ENCODE peak calls at places on chromosome 1, in five cellular contexts. One of them, this sample, is unnamed.

GRCh38 chr1:152107289-152107983 is 7.8 kb downstream of the TCHH start:
- DNase-seq in Peyer's patch: no peak
- DNase-seq in tibial artery: no peak
- DNase-seq in upper lobe of right lung: peak; percentile 58
- DNase-seq in dorsolateral prefrontal cortex: no peak
- DNase-seq in this sample: no peak

GRCh38 chr1:226404904-226405222 is 3.0 kb downstream of the PARP1 start:
- DNase-seq in upper lobe of right lung: no peak
- DNase-seq in Peyer's patch: no peak
- DNase-seq in tibial artery: no peak
- DNase-seq in dorsolateral prefrontal cortex: no peak
- DNase-seq in this sample: peak; percentile 64

GRCh38 chr1:206503591-206504362 is 3.6 kb upstream of the RASSF5 start:
- DNase-seq in tibial artery: peak; percentile 76
- DNase-seq in Peyer's patch: no peak
- DNase-seq in dorsolateral prefrontal cortex: no peak
- DNase-seq in upper lobe of right lung: no peak
- DNase-seq in this sample: peak; percentile 31

GRCh38 chr1:199084293-199084692 is 445.5 kb downstream of the PTPRC start:
- DNase-seq in upper lobe of right lung: no peak
- DNase-seq in Peyer's patch: no peak
- DNase-seq in dorsolateral prefrontal cortex: no peak
- DNase-seq in tibial artery: no peak
- DNase-seq in this sample: no peak

GRCh38 chr1:88646852-88647645 is 37.0 kb upstream of the PKN2 start:
- DNase-seq in dorsolateral prefrontal cortex: no peak
- DNase-seq in upper lobe of right lung: no peak
- DNase-seq in Peyer's patch: peak; percentile 67
- DNase-seq in tibial artery: no peak
- DNase-seq in this sample: no peak

GRCh38 chr1:226662704-226663326 is 76.3 kb downstream of the ITPKB start:
- DNase-seq in dorsolateral prefrontal cortex: no peak
- DNase-seq in Peyer's patch: peak; percentile 94
- DNase-seq in upper lobe of right lung: no peak
- DNase-seq in tibial artery: peak; percentile 95
- DNase-seq in this sample: peak; percentile 91

GRCh38 chr1:160400646-160401486 is 502 bp downstream of the VANGL2 start:
- DNase-seq in dorsolateral prefrontal cortex: no peak
- DNase-seq in Peyer's patch: no peak
- DNase-seq in upper lobe of right lung: no peak
- DNase-seq in tibial artery: no peak
- DNase-seq in this sample: no peak

GRCh38 chr1:228000416-228000815 is 6.4 kb upstream of the WNT3A start:
- DNase-seq in Peyer's patch: no peak
- DNase-seq in upper lobe of right lung: no peak
- DNase-seq in tibial artery: no peak
- DNase-seq in dorsolateral prefrontal cortex: peak; percentile 8
- DNase-seq in this sample: peak; percentile 24

GRCh38 chr1:203440780-203441179 is 34.8 kb upstream of the PRELP start:
- DNase-seq in Peyer's patch: peak; percentile 90
- DNase-seq in upper lobe of right lung: peak; percentile 74
- DNase-seq in dorsolateral prefrontal cortex: peak; percentile 80
- DNase-seq in tibial artery: peak; percentile 91
- DNase-seq in this sample: no peak

GRCh38 chr1:156692409-156692957 is 12.9 kb downstream of the CRABP2 start:
- DNase-seq in dorsolateral prefrontal cortex: no peak
- DNase-seq in Peyer's patch: no peak
- DNase-seq in tibial artery: no peak
- DNase-seq in upper lobe of right lung: no peak
- DNase-seq in this sample: no peak

GRCh38 chr1:201740086-201740541 is 88.8 kb upstream of the IPO9 start:
- DNase-seq in tibial artery: no peak
- DNase-seq in Peyer's patch: no peak
- DNase-seq in upper lobe of right lung: no peak
- DNase-seq in dorsolateral prefrontal cortex: no peak
- DNase-seq in this sample: no peak

GRCh38 chr1:67140460-67140859 is 5.7 kb upstream of the C1orf141 start:
- DNase-seq in Peyer's patch: no peak
- DNase-seq in upper lobe of right lung: no peak
- DNase-seq in dorsolateral prefrontal cortex: no peak
- DNase-seq in tibial artery: no peak
- DNase-seq in this sample: no peak

GRCh38 chr1:3257788-3258187 is 188.8 kb downstream of the PRDM16 start:
- DNase-seq in dorsolateral prefrontal cortex: no peak
- DNase-seq in Peyer's patch: no peak
- DNase-seq in upper lobe of right lung: no peak
- DNase-seq in tibial artery: no peak
- DNase-seq in this sample: no peak

GRCh38 chr1:225754940-225755635 is 22.5 kb upstream of the SRP9 start:
- DNase-seq in upper lobe of right lung: no peak
- DNase-seq in dorsolateral prefrontal cortex: no peak
- DNase-seq in tibial artery: no peak
- DNase-seq in Peyer's patch: peak; percentile 79
- DNase-seq in this sample: peak; percentile 74

GRCh38 chr1:20080441-20081330 is 10.7 kb downstream of the PLA2G5 start:
- DNase-seq in upper lobe of right lung: no peak
- DNase-seq in dorsolateral prefrontal cortex: no peak
- DNase-seq in tibial artery: no peak
- DNase-seq in Peyer's patch: peak; percentile 67
- DNase-seq in this sample: peak; percentile 82

GRCh38 chr1:2135425-2135824 is 59.1 kb downstream of the FAAP20 start:
- DNase-seq in dorsolateral prefrontal cortex: no peak
- DNase-seq in tibial artery: peak; percentile 70
- DNase-seq in upper lobe of right lung: peak; percentile 91
- DNase-seq in Peyer's patch: peak; percentile 68
- DNase-seq in this sample: peak; percentile 80

GRCh38 chr1:242017580-242018233 is 18.8 kb upstream of the MAP1LC3C start:
- DNase-seq in upper lobe of right lung: no peak
- DNase-seq in Peyer's patch: peak; percentile 64
- DNase-seq in tibial artery: peak; percentile 38
- DNase-seq in dorsolateral prefrontal cortex: peak; percentile 77
- DNase-seq in this sample: peak; percentile 69

GRCh38 chr1:156214024-156214748 is 1.4 kb downstream of the PMF1 start:
- DNase-seq in upper lobe of right lung: no peak
- DNase-seq in Peyer's patch: no peak
- DNase-seq in dorsolateral prefrontal cortex: no peak
- DNase-seq in tibial artery: no peak
- DNase-seq in this sample: no peak

GRCh38 chr1:41890841-41891311 is 27.8 kb downstream of the HIVEP3 start:
- DNase-seq in Peyer's patch: no peak
- DNase-seq in dorsolateral prefrontal cortex: no peak
- DNase-seq in tibial artery: no peak
- DNase-seq in upper lobe of right lung: no peak
- DNase-seq in this sample: no peak

GRCh38 chr1:16163882-16164820 is 8.3 kb upstream of the EPHA2 start:
- DNase-seq in Peyer's patch: no peak
- DNase-seq in tibial artery: no peak
- DNase-seq in upper lobe of right lung: no peak
- DNase-seq in dorsolateral prefrontal cortex: no peak
- DNase-seq in this sample: no peak

GRCh38 chr1:89051944-89052312 is 13.1 kb downstream of the GBP1 start:
- DNase-seq in dorsolateral prefrontal cortex: no peak
- DNase-seq in tibial artery: no peak
- DNase-seq in Peyer's patch: no peak
- DNase-seq in upper lobe of right lung: no peak
- DNase-seq in this sample: no peak

GRCh38 chr1:234827656-234828055 is 217.7 kb upstream of the IRF2BP2 start:
- DNase-seq in upper lobe of right lung: no peak
- DNase-seq in Peyer's patch: no peak
- DNase-seq in tibial artery: no peak
- DNase-seq in dorsolateral prefrontal cortex: no peak
- DNase-seq in this sample: no peak

GRCh38 chr1:10078494-10078893 is 45.7 kb downstream of the UBE4B start:
- DNase-seq in Peyer's patch: no peak
- DNase-seq in dorsolateral prefrontal cortex: no peak
- DNase-seq in tibial artery: no peak
- DNase-seq in upper lobe of right lung: no peak
- DNase-seq in this sample: no peak

GRCh38 chr1:108955881-108956280 is 7.4 kb downstream of the CLCC1 start:
- DNase-seq in Peyer's patch: no peak
- DNase-seq in tibial artery: no peak
- DNase-seq in upper lobe of right lung: no peak
- DNase-seq in dorsolateral prefrontal cortex: no peak
- DNase-seq in this sample: no peak

GRCh38 chr1:222464841-222465210 is 83.1 kb downstream of the HHIPL2 start:
- DNase-seq in dorsolateral prefrontal cortex: peak; percentile 60
- DNase-seq in Peyer's patch: peak; percentile 77
- DNase-seq in tibial artery: peak; percentile 58
- DNase-seq in upper lobe of right lung: peak; percentile 76
- DNase-seq in this sample: peak; percentile 84

GRCh38 chr1:211625040-211625439 is 46.1 kb upstream of the SLC30A1 start:
- DNase-seq in upper lobe of right lung: peak; percentile 54
- DNase-seq in dorsolateral prefrontal cortex: no peak
- DNase-seq in tibial artery: peak; percentile 61
- DNase-seq in Peyer's patch: peak; percentile 75
- DNase-seq in this sample: no peak

GRCh38 chr1:21069549-21069948 is 107.1 kb downstream of the EIF4G3 start:
- DNase-seq in dorsolateral prefrontal cortex: no peak
- DNase-seq in tibial artery: no peak
- DNase-seq in Peyer's patch: no peak
- DNase-seq in upper lobe of right lung: no peak
- DNase-seq in this sample: no peak

GRCh38 chr1:150149490-150150453 is at the start of gene PLEKHO1:
- DNase-seq in Peyer's patch: peak; percentile 96
- DNase-seq in tibial artery: peak; percentile 90
- DNase-seq in dorsolateral prefrontal cortex: peak; percentile 67
- DNase-seq in upper lobe of right lung: peak; percentile 90
- DNase-seq in this sample: peak; percentile 97

GRCh38 chr1:7301346-7301993 is 469.6 kb upstream of the VAMP3 start:
- DNase-seq in upper lobe of right lung: no peak
- DNase-seq in dorsolateral prefrontal cortex: no peak
- DNase-seq in tibial artery: no peak
- DNase-seq in Peyer's patch: no peak
- DNase-seq in this sample: no peak

DNA sequence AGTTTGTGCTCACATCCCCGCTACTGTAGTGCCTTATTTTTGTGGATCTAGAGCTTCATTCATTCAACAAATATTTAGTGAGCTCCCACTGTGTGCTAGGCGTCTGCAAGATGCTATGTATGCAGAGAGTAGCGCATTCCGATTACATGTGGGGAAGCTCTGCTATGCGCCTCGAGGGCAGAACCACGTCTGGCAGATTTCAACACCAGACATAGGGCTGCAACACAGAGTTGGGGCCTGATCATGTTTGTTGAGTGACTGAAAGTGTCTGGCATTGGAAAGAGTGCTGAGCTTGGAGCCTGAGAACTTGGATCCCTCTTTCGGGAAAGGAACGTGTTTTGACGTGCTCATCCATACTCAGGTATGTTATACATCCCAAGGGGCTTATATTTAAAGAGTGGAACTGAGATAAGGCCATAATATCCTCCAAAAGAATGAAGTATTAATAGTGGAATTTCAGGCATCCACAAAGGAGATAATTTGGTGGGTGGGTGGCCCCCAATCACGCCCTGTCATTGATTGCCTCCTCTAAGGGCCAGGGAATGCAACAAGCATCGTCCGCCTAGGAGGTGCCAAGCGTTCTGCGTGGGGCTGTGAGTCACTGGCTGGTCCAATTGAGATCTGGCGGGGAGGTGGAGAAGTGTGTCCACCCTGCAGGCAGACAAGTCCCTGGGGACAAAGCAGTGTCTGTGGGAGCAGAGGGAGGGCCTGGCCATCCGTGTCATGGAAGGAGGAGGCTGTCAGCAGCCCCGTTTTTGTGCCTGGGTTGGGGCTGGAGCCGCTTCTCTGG is 62.8 kb upstream of the ZBTB40 start:
- DNase-seq in dorsolateral prefrontal cortex: no peak
- DNase-seq in Peyer's patch: no peak
- DNase-seq in tibial artery: no peak
- DNase-seq in upper lobe of right lung: no peak
- DNase-seq in this sample: no peak
- H3K27me3 ChIP-seq in dorsolateral prefrontal cortex: peaks cover 20% of the 10 kb centered on the region
- H3K27me3 ChIP-seq in Peyer's patch: no peaks in the 10 kb centered on the region
- H3K27me3 ChIP-seq in tibial artery: no peaks in the 10 kb centered on the region
- H3K27me3 ChIP-seq in upper lobe of right lung: peaks cover 4% of the 10 kb centered on the region
- H3K27me3 ChIP-seq in this sample: no peaks in the 10 kb centered on the region

GRCh38 chr1:6241887-6242740 is 1.9 kb upstream of the HES3 start:
- DNase-seq in upper lobe of right lung: no peak
- DNase-seq in Peyer's patch: no peak
- DNase-seq in tibial artery: no peak
- DNase-seq in dorsolateral prefrontal cortex: no peak
- DNase-seq in this sample: no peak
- H3K27me3 ChIP-seq in upper lobe of right lung: peaks cover 72% of the 10 kb centered on the region
- H3K27me3 ChIP-seq in Peyer's patch: peaks cover 45% of the 10 kb centered on the region
- H3K27me3 ChIP-seq in tibial artery: peaks cover 15% of the 10 kb centered on the region
- H3K27me3 ChIP-seq in dorsolateral prefrontal cortex: peaks cover 59% of the 10 kb centered on the region
- H3K27me3 ChIP-seq in this sample: peaks cover 79% of the 10 kb centered on the region

GRCh38 chr1:12185556-12186276 is 18.9 kb downstream of the TNFRSF1B start:
- DNase-seq in Peyer's patch: no peak
- DNase-seq in upper lobe of right lung: no peak
- DNase-seq in tibial artery: no peak
- DNase-seq in dorsolateral prefrontal cortex: no peak
- DNase-seq in this sample: no peak
- H3K27me3 ChIP-seq in Peyer's patch: no peaks in the 10 kb centered on the region
- H3K27me3 ChIP-seq in upper lobe of right lung: no peaks in the 10 kb centered on the region
- H3K27me3 ChIP-seq in tibial artery: no peaks in the 10 kb centered on the region
- H3K27me3 ChIP-seq in dorsolateral prefrontal cortex: no peaks in the 10 kb centered on the region
- H3K27me3 ChIP-seq in this sample: no peaks in the 10 kb centered on the region

GRCh38 chr1:18147672-18148071 is 40.1 kb downstream of the IGSF21 start:
- DNase-seq in upper lobe of right lung: no peak
- DNase-seq in tibial artery: no peak
- DNase-seq in dorsolateral prefrontal cortex: no peak
- DNase-seq in Peyer's patch: no peak
- DNase-seq in this sample: no peak
- H3K27me3 ChIP-seq in upper lobe of right lung: no peaks in the 10 kb centered on the region
- H3K27me3 ChIP-seq in tibial artery: no peaks in the 10 kb centered on the region
- H3K27me3 ChIP-seq in dorsolateral prefrontal cortex: peaks cover 3% of the 10 kb centered on the region
- H3K27me3 ChIP-seq in Peyer's patch: no peaks in the 10 kb centered on the region
- H3K27me3 ChIP-seq in this sample: no peaks in the 10 kb centered on the region

GRCh38 chr1:90725961-90726715 is 9.0 kb upstream of the BARHL2 start:
- DNase-seq in Peyer's patch: no peak
- DNase-seq in tibial artery: no peak
- DNase-seq in upper lobe of right lung: no peak
- DNase-seq in dorsolateral prefrontal cortex: no peak
- DNase-seq in this sample: no peak
- H3K27me3 ChIP-seq in Peyer's patch: peaks cover 80% of the 10 kb centered on the region
- H3K27me3 ChIP-seq in tibial artery: peaks cover 10% of the 10 kb centered on the region
- H3K27me3 ChIP-seq in upper lobe of right lung: peaks cover 99% of the 10 kb centered on the region
- H3K27me3 ChIP-seq in dorsolateral prefrontal cortex: peaks cover 100% of the 10 kb centered on the region
- H3K27me3 ChIP-seq in this sample: peaks cover 90% of the 10 kb centered on the region

GRCh38 chr1:116169898-116170297 is 58.7 kb downstream of the MAB21L3 start:
- DNase-seq in Peyer's patch: no peak
- DNase-seq in tibial artery: no peak
- DNase-seq in upper lobe of right lung: no peak
- DNase-seq in dorsolateral prefrontal cortex: no peak
- DNase-seq in this sample: no peak

GRCh38 chr1:116168277-116169032 is 57.3 kb downstream of the MAB21L3 start:
- DNase-seq in upper lobe of right lung: peak; percentile 93
- DNase-seq in dorsolateral prefrontal cortex: peak; percentile 80
- DNase-seq in tibial artery: peak; percentile 75
- DNase-seq in Peyer's patch: peak; percentile 93
- DNase-seq in this sample: peak; percentile 95

GRCh38 chr1:116172666-116173065 is 61.5 kb downstream of the MAB21L3 start:
- DNase-seq in dorsolateral prefrontal cortex: no peak
- DNase-seq in Peyer's patch: no peak
- DNase-seq in upper lobe of right lung: no peak
- DNase-seq in tibial artery: no peak
- DNase-seq in this sample: no peak

GRCh38 chr1:116167625-116168276 is 56.6 kb downstream of the MAB21L3 start:
- DNase-seq in upper lobe of right lung: no peak
- DNase-seq in dorsolateral prefrontal cortex: no peak
- DNase-seq in tibial artery: no peak
- DNase-seq in Peyer's patch: no peak
- DNase-seq in this sample: peak; percentile 83

GRCh38 chr1:116170901-116171589 is 59.8 kb downstream of the MAB21L3 start:
- DNase-seq in dorsolateral prefrontal cortex: no peak
- DNase-seq in tibial artery: no peak
- DNase-seq in upper lobe of right lung: no peak
- DNase-seq in Peyer's patch: no peak
- DNase-seq in this sample: no peak
- H3K27me3 ChIP-seq in dorsolateral prefrontal cortex: no peaks in the 10 kb centered on the region
- H3K27me3 ChIP-seq in tibial artery: no peaks in the 10 kb centered on the region
- H3K27me3 ChIP-seq in upper lobe of right lung: no peaks in the 10 kb centered on the region
- H3K27me3 ChIP-seq in Peyer's patch: no peaks in the 10 kb centered on the region
- H3K27me3 ChIP-seq in this sample: peaks cover 11% of the 10 kb centered on the region

This sample was measured in spleen.